ENCODE peak calls at places on chromosomes 3 and 15, in four cellular contexts. M, W, G and H are unnamed samples.

GRCh38 chr15:90482124-90483011 is 47.4 kb upstream of the CRTC3 start:
- DNase-seq in M (no peak), W (peak; percentile 66), G (peak; percentile 67), H (no peak)

GRCh38 chr15:49848824-49849209 is 228.0 kb downstream of the DTWD1 start:
- DNase-seq in M (peak; percentile 17), W (no peak), G (peak; percentile 35), H (no peak)

GRCh38 chr3:120144267-120144666 is 50.0 kb upstream of the GSK3B start:
- DNase-seq in M (no peak), W (no peak), G (no peak), H (no peak)

GRCh38 chr3:155554777-155555445 is 190.0 kb downstream of the PLCH1 start:
- DNase-seq in M (no peak), W (no peak), G (no peak), H (no peak)

GRCh38 chr15:76953913-76954312 is 22.4 kb downstream of the RCN2 start:
- DNase-seq in M (no peak), W (no peak), G (no peak), H (no peak)

GRCh38 chr3:127938800-127939199 is 23.8 kb downstream of the KBTBD12 start:
- DNase-seq in M (no peak), W (no peak), G (no peak), H (no peak)

GRCh38 chr15:85008474-85009260 is 27.0 kb downstream of the PDE8A start:
- DNase-seq in M (no peak), W (no peak), G (no peak), H (no peak)

GRCh38 chr3:12229144-12229871 is 59.6 kb upstream of the PPARG start:
- DNase-seq in M (no peak), W (no peak), G (no peak), H (no peak)

GRCh38 chr3:169493512-169494141 is 169.9 kb downstream of the MECOM start:
- DNase-seq in M (no peak), W (no peak), G (no peak), H (no peak)

GRCh38 chr3:57654214-57654613 is 38.7 kb downstream of the DENND6A start:
- DNase-seq in M (no peak), W (no peak), G (no peak), H (no peak)

GRCh38 chr15:57547243-57547755 is 44.4 kb upstream of the MYZAP start:
- DNase-seq in M (no peak), W (no peak), G (no peak), H (no peak)

GRCh38 chr3:39323454-39323853 is 6.1 kb upstream of the CCR8 start:
- DNase-seq in M (no peak), W (no peak), G (no peak), H (no peak)

GRCh38 chr15:72369964-72370363 is 5.8 kb downstream of the HEXA start:
- DNase-seq in M (no peak), W (no peak), G (peak; percentile 13), H (no peak)
- H3K27ac ChIP-seq in M (no peak overlapping the region), W (peak overlapping the region; percentile 59), G (no peak overlapping the region), H (no peak overlapping the region)

DNA sequence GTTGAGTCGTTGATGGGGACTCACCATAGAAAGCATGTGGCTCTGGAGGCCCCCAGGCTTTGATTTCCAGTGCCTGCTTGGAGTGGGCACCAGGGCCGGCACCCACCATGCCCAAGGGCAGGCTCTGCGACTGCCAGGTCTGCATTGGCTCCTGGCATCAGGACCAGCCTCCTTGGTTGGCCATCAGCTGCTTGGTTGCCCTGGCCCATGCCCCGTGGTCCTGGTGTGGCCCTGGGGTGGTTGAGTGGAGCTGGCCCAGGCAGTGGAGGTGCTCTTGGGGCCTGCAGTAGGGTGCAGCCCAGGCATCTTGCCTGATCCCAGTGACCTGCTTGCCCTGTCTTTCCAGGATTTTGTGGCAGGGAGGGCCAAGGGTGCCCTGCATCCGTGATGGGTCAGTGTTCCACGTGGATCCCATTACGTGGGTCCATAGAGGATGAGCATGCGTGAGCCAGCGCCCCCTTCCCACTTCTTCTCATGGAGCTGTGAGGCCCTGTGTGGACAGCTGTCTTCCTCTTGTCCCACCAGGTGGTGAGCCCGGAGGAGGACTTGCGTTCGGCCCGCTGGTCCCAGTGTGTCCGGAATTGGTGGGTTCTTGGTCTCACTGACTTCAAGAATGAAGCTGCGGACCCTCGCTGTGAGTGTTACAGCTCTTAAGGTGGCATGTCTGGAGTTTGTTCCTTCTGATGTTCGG is 187.0 kb downstream of the UBE3A start:
- DNase-seq in M (peak; percentile 20), W (no peak), G (no peak), H (no peak)
- H3K9me3 ChIP-seq in M (peaks cover 2% of the 10 kb centered on the region), W (peaks cover 96% of the 10 kb centered on the region), G (no peaks in the 10 kb centered on the region), H (no peaks in the 10 kb centered on the region)

DNA sequence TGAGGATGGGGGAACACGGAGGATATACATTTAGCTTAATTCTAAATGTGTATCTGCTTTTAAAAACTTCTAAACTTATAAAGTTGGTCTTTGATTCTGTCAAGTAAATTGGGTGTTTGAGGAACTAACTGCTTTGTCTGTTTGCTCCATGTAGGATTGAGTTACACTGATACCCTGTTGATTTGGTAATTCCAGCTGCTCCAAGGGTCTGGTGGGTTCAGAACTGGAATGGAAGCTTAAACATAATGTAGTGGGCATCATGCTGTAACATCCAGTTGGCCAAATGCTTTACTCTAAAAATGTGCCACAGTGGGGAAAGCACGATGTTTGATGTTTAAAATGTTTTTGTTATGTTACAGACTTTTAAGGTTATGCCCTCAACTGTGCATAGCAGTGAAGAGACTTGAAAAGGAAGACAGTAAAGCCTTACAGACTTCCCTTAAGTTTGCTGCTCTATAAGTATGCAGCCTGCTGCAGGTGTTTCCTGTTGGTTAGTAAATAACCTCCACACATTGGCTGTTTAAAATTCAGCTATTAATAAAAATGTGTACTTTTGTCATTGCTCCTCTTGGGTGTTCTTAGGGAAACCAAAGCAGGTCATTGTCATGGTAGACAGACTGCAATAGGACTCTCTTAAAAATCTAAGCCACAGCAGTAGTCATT is 5.9 kb upstream of the EDEM1 start:
- DNase-seq in M (no peak), W (no peak), G (no peak), H (no peak)
- H3K4me1 ChIP-seq in M (peaks cover 3% of the 10 kb centered on the region), W (peaks cover 11% of the 10 kb centered on the region), G (no peaks in the 10 kb centered on the region), H (peaks cover 12% of the 10 kb centered on the region)

DNA sequence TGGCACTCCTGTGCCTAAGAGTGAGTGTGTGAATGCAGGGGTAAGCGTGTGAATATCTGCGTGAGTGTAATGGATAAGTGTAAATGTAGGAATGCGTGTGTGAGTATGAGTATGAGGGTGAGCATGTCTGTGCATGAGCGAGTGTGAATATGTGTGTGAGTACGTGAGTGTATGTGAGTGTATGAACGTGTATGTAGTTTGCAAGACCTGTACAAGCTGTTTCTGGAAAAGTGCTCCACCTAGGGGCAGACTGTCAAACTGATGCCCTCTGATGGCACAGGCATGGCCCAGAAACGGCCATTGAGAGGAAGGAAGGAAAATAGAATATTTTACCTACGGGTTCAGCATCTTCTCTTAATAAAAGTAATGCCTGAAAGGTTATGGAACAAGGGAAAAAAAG is 24.4 kb upstream of the FRMD4B start:
- DNase-seq in M (peak; percentile 83), W (peak; percentile 88), G (peak; percentile 71), H (peak; percentile 50)
- H3K27ac ChIP-seq in M (no peak overlapping the region), W (no peak overlapping the region), G (no peak overlapping the region), H (peak overlapping the region; percentile 38)

DNA sequence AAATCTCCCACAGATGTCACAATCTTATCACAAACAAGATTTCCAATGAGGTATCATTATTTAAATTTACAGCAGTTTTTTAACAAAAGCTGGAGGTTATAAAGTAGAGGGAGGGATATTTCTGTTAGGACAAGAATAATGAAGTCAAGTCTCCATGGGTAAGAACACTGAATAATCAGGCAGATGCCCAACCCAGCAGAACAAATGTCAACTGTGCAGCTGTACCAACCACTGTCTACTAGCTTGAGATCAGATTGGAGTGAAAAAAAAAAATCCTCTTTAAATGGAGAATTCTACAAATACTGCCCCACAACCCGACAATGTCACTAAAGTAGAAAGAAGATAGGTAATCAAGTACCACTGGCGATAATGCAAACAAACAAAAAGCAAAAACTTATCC is 30.3 kb downstream of the DHX36 start:
- DNase-seq in M (no peak), W (no peak), G (no peak), H (no peak)
- H3K9me3 ChIP-seq in M (no peaks in the 10 kb centered on the region), W (no peaks in the 10 kb centered on the region), G (no peaks in the 10 kb centered on the region), H (no peaks in the 10 kb centered on the region)

DNA sequence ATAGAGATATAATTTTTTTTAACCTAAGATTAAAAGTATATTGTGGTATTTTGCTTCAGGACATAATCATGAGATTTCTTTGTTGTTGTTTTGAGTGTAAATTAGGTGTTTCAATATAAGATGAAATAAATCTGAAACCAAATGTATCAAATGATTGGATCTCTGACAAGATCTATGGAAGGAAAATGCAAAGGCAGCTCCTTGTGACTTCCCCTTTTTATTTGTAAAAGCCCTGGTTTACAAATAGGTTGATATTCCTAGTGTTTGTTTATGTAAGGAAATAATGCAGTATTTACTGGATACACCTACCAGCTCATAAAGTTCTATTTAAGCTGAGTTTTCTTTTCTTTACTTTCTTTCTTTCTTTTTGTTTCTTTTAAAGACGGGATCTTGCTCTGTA is 35.9 kb downstream of the STT3B start:
- DNase-seq in M (no peak), W (no peak), G (no peak), H (no peak)
- H3K4me1 ChIP-seq in M (no peaks in the 10 kb centered on the region), W (peaks cover 48% of the 10 kb centered on the region), G (peaks cover 9% of the 10 kb centered on the region), H (peaks cover 57% of the 10 kb centered on the region)